ENCODE peak calls at places on chromosomes 1 and 21, in eight cellular contexts. E is NCI-H1694 treated with DMSO at 0.1 percent for 48 hours; U is NCI-H2227 treated with DMSO at 0.1 percent for 48 hours; K is AG04450; M is left lung; J is anterior cingulate cortex; S is naive thymus-derived CD8-positive, alpha-beta T cell; R is hepatocyte. L is an unnamed sample.

GRCh38 chr1:174643206-174643605 is 195.4 kb downstream of the GPR52 start:
- DNase-seq in E (no peak), U (no peak), K (no peak), M (no peak), J (no peak), S (no peak), R (no peak), L (no peak)

GRCh38 chr21:26884436-26884835 is 39.2 kb upstream of the ADAMTS1 start:
- DNase-seq in E (no peak), U (no peak), K (no peak), M (no peak), J (no peak), S (no peak), R (no peak), L (no peak)

GRCh38 chr1:115116511-115116910 is 27.2 kb upstream of the TSPAN2 start:
- DNase-seq in E (no peak), U (no peak), K (no peak), M (no peak), J (no peak), S (no peak), R (no peak), L (no peak)

GRCh38 chr21:46517361-46517760 is 58.7 kb downstream of the DIP2A start:
- DNase-seq in E (no peak), U (no peak), K (no peak), M (no peak), J (peak; percentile 51), S (no peak), R (no peak), L (no peak)

GRCh38 chr1:167052389-167052788 is 37.8 kb downstream of the GPA33 start:
- DNase-seq in E (no peak), U (no peak), K (no peak), M (no peak), J (no peak), S (no peak), R (peak; percentile 30), L (peak; percentile 31)

GRCh38 chr1:243354511-243355153 is 98.8 kb downstream of the SDCCAG8 start:
- DNase-seq in E (no peak), U (no peak), K (no peak), M (no peak), J (no peak), S (no peak), R (no peak), L (no peak)

GRCh38 chr1:237817277-237817676 is 73.4 kb downstream of the ZP4 start:
- DNase-seq in E (no peak), U (no peak), K (no peak), M (no peak), J (no peak), S (no peak), R (no peak), L (no peak)

GRCh38 chr1:39116116-39116607 is 88.3 kb upstream of the MACF1 start:
- DNase-seq in E (no peak), U (no peak), K (no peak), M (no peak), J (no peak), S (no peak), R (no peak), L (no peak)

GRCh38 chr1:15850450-15851079 is 3.1 kb downstream of the SPEN start:
- DNase-seq in E (no peak), U (peak; percentile 41), K (no peak), M (no peak), J (no peak), S (no peak), R (peak; percentile 23), L (no peak)

GRCh38 chr1:117101334-117101733 is 20.2 kb downstream of the TRIM45 start:
- DNase-seq in E (no peak), U (no peak), K (no peak), M (no peak), J (no peak), S (no peak), R (no peak), L (no peak)

L was measured in RKO.